ENCODE peak calls at places on chromosomes 1 and 21, in six cellular contexts. A is amniotic epithelial cell; I is activated T-cell treated with anti-CD3 and anti-CD28 coated beads, Interleukin-2, amount 50 U/mL, for 48 hours; Q is tibial nerve; V is body of pancreas; B is GM10248. R is an unnamed sample.

GRCh38 chr1:183417691-183418491 is at the start of gene NMNAT2:
- DNase-seq in A (peak; percentile 18), I (no peak), Q (no peak), V (peak; percentile 18), B (no peak), R (no peak)

GRCh38 chr21:36021251-36021837 is 39.0 kb downstream of the SETD4 start:
- DNase-seq in A (no peak), I (no peak), Q (no peak), V (no peak), B (peak; percentile 67), R (no peak)

GRCh38 chr1:101290922-101291561 is 54.2 kb downstream of the S1PR1 start:
- DNase-seq in A (no peak), I (peak; percentile 38), Q (no peak), V (no peak), B (no peak), R (no peak)

GRCh38 chr1:221397141-221397540 is 344.7 kb downstream of the DUSP10 start:
- DNase-seq in A (no peak), I (no peak), Q (no peak), V (no peak), B (no peak), R (no peak)

GRCh38 chr1:110102081-110102480 is 10.2 kb upstream of the UBL4B start:
- DNase-seq in A (no peak), I (no peak), Q (no peak), V (no peak), B (peak; percentile 55), R (no peak)

GRCh38 chr1:191206808-191207207 is 729.1 kb upstream of the BRINP3 start:
- DNase-seq in A (no peak), I (no peak), Q (no peak), V (no peak), B (no peak), R (no peak)

GRCh38 chr1:23867542-23867952 is 543 bp downstream of the FUCA1 start:
- DNase-seq in A (no peak), I (no peak), Q (no peak), V (no peak), B (no peak), R (no peak)

GRCh38 chr1:247540536-247540935 is 4.3 kb upstream of the OR2C3 start:
- DNase-seq in A (no peak), I (no peak), Q (no peak), V (no peak), B (no peak), R (no peak)

GRCh38 chr1:2258996-2259395 is 30.9 kb downstream of the SKI start:
- DNase-seq in A (no peak), I (peak; percentile 75), Q (no peak), V (no peak), B (no peak), R (no peak)

GRCh38 chr21:31559368-31560119 is 99.9 kb upstream of the SOD1 start:
- DNase-seq in A (peak; percentile 90), I (peak; percentile 98), Q (peak; percentile 85), V (peak; percentile 87), B (peak; percentile 67), R (peak; percentile 90)

GRCh38 chr21:38869946-38870345 is 64.2 kb downstream of the ETS2 start:
- DNase-seq in A (no peak), I (no peak), Q (no peak), V (no peak), B (no peak), R (no peak)

GRCh38 chr1:101846820-101847219 is 149.9 kb downstream of the OLFM3 start:
- DNase-seq in A (no peak), I (no peak), Q (no peak), V (no peak), B (no peak), R (peak; percentile 26)

GRCh38 chr21:34885636-34886553 is 163.2 kb downstream of the RUNX1 start:
- DNase-seq in A (peak; percentile 40), I (no peak), Q (no peak), V (no peak), B (no peak), R (no peak)

GRCh38 chr1:215405211-215405610 is 161.9 kb upstream of the KCTD3 start:
- DNase-seq in A (no peak), I (no peak), Q (no peak), V (no peak), B (no peak), R (no peak)

R was measured in stomach.